ENCODE peak calls at places on chromosome 18, in four cellular contexts. I, P, H and F are unnamed samples.

GRCh38 chr18:67710639-67711038 is 194.1 kb upstream of the DSEL start:
- DNase-seq in I (no peak), P (no peak), H (no peak), F (peak; percentile 23)

GRCh38 chr18:73790582-73790981 is 357.1 kb downstream of the FBXO15 start:
- DNase-seq in I (no peak), P (no peak), H (no peak), F (no peak)

GRCh38 chr18:51077217-51077616 is 47.2 kb downstream of the SMAD4 start:
- DNase-seq in I (no peak), P (no peak), H (no peak), F (no peak)

GRCh38 chr18:76371301-76371700 is 123.7 kb downstream of the ZNF516 start:
- DNase-seq in I (no peak), P (no peak), H (no peak), F (no peak)

GRCh38 chr18:77061291-77061945 is 71.2 kb downstream of the MBP start:
- DNase-seq in I (no peak), P (no peak), H (no peak), F (no peak)

GRCh38 chr18:63410792-63411191 is 11.5 kb downstream of the VPS4B start:
- DNase-seq in I (no peak), P (no peak), H (no peak), F (no peak)

GRCh38 chr18:27903906-27904305 is 273.0 kb downstream of the CDH2 start:
- DNase-seq in I (no peak), P (no peak), H (no peak), F (no peak)

GRCh38 chr18:39462436-39462835 is 1896.8 kb upstream of the CELF4 start:
- DNase-seq in I (no peak), P (no peak), H (no peak), F (no peak)

GRCh38 chr18:53451902-53452301 is 772.6 kb downstream of the MBD2 start:
- DNase-seq in I (no peak), P (no peak), H (no peak), F (no peak)

GRCh38 chr18:49392352-49392751 is 68.1 kb downstream of the DYM start:
- DNase-seq in I (no peak), P (no peak), H (no peak), F (no peak)

GRCh38 chr18:44887227-44887631 is 206.5 kb downstream of the SETBP1 start:
- DNase-seq in I (no peak), P (no peak), H (no peak), F (no peak)

GRCh38 chr18:47054369-47054768 is 18.9 kb upstream of the ELOA2 start:
- DNase-seq in I (no peak), P (no peak), H (no peak), F (no peak)

GRCh38 chr18:30967701-30968100 is 74.8 kb downstream of the DSC3 start:
- DNase-seq in I (no peak), P (no peak), H (no peak), F (no peak)

GRCh38 chr18:6482198-6482977 is 67.7 kb upstream of the L3MBTL4 start:
- DNase-seq in I (peak; percentile 86), P (peak; percentile 84), H (peak; percentile 75), F (peak; percentile 74)

GRCh38 chr18:1659190-1659589 is 754.5 kb downstream of the ADCYAP1 start:
- DNase-seq in I (no peak), P (no peak), H (peak; percentile 58), F (no peak)

GRCh38 chr18:52131845-52132244 is 208.2 kb upstream of the DCC start:
- DNase-seq in I (no peak), P (no peak), H (no peak), F (no peak)

GRCh38 chr18:58590231-58590630 is 38.7 kb downstream of the ALPK2 start:
- DNase-seq in I (no peak), P (no peak), H (no peak), F (no peak)
- TF ChIP-seq CTCF in I (no peak), P (no peak), H (no peak), F (no peak)

DNA sequence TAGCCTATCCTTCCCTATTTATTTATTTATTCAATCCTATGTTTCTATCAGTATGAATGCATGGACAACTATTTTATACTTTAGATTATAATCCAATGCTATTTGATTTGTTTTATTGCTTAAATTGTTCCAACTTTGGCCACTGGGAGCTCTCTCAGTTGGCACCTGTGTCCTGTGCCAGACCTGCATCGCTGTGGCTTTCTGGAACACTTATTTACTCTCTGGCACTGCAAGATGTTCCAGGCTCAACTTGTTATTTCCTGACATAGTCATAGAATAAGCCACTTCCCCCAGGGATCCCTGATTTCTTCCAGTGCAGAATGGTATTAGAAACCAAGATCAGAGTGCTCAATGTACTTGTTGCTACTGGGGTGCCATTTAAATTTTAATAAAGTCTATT is 5.8 kb downstream of the MC2R start:
- DNase-seq in I (no peak), P (no peak), H (no peak), F (no peak)
- TF ChIP-seq CTCF in I (no peak), P (no peak), H (no peak), F (no peak)

DNA sequence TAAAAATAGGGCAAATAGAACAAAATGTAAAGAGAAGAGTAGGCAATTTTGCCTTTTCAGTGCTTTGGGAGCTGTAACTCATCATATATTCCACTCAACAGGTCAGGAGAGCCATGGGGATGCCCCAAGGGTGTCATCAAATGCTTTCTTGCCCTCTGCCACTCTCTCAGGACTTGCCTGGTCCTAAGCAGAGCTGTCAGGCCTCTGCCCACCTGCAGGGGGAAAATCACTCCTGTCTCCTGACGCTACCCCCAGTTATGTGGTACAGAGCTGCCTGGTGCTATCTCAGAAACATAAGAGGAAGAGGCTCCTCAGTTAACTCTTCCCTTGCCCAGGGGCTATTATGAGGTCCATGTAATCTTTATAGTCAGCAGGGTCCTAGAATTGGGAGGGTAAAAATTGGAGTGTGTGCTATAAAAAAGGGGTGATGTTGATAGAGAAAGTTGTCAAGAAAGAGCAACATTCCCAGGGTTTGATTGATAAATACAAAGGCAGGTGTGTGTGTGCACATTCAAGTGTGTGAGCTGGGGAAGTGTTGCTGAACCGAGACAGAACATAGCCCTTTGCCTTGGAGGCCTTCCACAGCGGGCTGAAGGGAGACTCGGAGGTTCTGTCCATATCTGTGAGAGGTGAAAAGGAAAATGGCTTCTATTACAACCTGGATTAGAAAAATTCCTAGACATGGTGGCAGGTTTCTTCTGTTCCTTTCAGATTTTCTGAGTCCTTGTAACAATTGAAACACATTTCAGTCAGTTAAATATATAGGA is 25.4 kb downstream of the PTPRM start:
- DNase-seq in I (no peak), P (no peak), H (no peak), F (peak; percentile 32)
- TF ChIP-seq CTCF in I (no peak), P (no peak), H (no peak), F (peak; percentile 53)

GRCh38 chr18:35713545-35713944 is 132.0 kb downstream of the GALNT1 start:
- DNase-seq in I (no peak), P (no peak), H (no peak), F (no peak)
- TF ChIP-seq CTCF in I (no peak), P (no peak), H (no peak), F (no peak)

GRCh38 chr18:58046087-58046793 is 2.2 kb downstream of the NEDD4L start:
- DNase-seq in I (no peak), P (no peak), H (no peak), F (no peak)
- TF ChIP-seq CTCF in I (no peak), P (no peak), H (no peak), F (no peak)

GRCh38 chr18:79826966-79827365 is 29.2 kb downstream of the KCNG2 start:
- DNase-seq in I (no peak), P (no peak), H (no peak), F (no peak)
- TF ChIP-seq CTCF in I (no peak), P (no peak), H (no peak), F (no peak)

GRCh38 chr18:33871363-33872025 is 293.5 kb downstream of the ASXL3 start:
- DNase-seq in I (no peak), P (no peak), H (no peak), F (no peak)

GRCh38 chr18:33870059-33870458 is 292.0 kb downstream of the ASXL3 start:
- DNase-seq in I (no peak), P (no peak), H (no peak), F (no peak)

GRCh38 chr18:33863912-33864311 is 285.9 kb downstream of the ASXL3 start:
- DNase-seq in I (no peak), P (no peak), H (no peak), F (no peak)

DNA sequence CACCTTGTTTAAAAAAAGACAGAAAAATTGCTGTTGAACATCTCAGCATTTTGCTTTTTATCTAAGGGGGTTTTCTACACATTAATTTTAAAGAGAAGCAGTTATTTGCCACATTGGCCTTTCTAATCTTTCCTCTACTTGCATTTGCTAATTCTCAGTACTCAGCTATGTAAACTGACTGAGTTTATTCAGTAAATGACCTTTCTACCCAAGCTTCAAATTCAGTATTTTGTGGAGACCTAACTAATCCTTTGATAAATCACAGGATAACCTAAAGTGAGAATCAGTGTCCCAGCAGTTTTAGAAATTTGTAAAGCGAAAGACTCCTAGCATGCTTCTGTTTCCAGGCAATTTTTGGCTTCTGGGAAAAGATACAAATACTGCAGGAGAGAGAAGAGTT is 288.4 kb downstream of the ASXL3 start:
- DNase-seq in I (no peak), P (no peak), H (no peak), F (no peak)
- TF ChIP-seq CTCF in I (no peak), P (no peak), H (no peak), F (no peak)